ENCODE peak calls at places on chromosomes 2 and 18, in four cellular contexts. A, B, M and T are unnamed samples.

GRCh38 chr2:233385489-233386044 is 31.3 kb downstream of the DGKD start:
- DNase-seq in A (no peak), B (no peak), M (no peak), T (no peak)

GRCh38 chr2:181685150-181685688 is 4.9 kb upstream of the NEUROD1 start:
- DNase-seq in A (peak), B (no peak), M (no peak), T (no peak)

GRCh38 chr18:49764032-49764431 is 49.3 kb downstream of the ACAA2 start:
- DNase-seq in A (no peak), B (peak), M (no peak), T (no peak)

GRCh38 chr2:8036366-8036765 is 645.5 kb upstream of the ID2 start:
- DNase-seq in A (no peak), B (no peak), M (no peak), T (no peak)

GRCh38 chr18:21194871-21195771 is 46.9 kb upstream of the GREB1L start:
- DNase-seq in A (no peak), B (no peak), M (no peak), T (peak)

GRCh38 chr18:64234336-64234735 is 85.4 kb upstream of the LINC00305 start:
- DNase-seq in A (no peak), B (no peak), M (no peak), T (no peak)

GRCh38 chr2:100964222-100964621 is 37.9 kb upstream of the RPL31 start:
- DNase-seq in A (no peak), B (no peak), M (no peak), T (no peak)

GRCh38 chr2:29583548-29584121 is 337.8 kb downstream of the ALK start:
- DNase-seq in A (no peak), B (no peak), M (no peak), T (no peak)

GRCh38 chr2:7849027-7849426 is 832.8 kb upstream of the ID2 start:
- DNase-seq in A (no peak), B (no peak), M (no peak), T (no peak)

GRCh38 chr2:205803507-205803906 is 121.2 kb downstream of the NRP2 start:
- DNase-seq in A (no peak), B (no peak), M (no peak), T (no peak)

GRCh38 chr2:148720501-148720998 is 76.0 kb downstream of the EPC2 start:
- DNase-seq in A (no peak), B (no peak), M (no peak), T (no peak)

GRCh38 chr2:226699321-226699720 is 100.3 kb downstream of the IRS1 start:
- DNase-seq in A (no peak), B (peak), M (peak), T (no peak)

GRCh38 chr2:174605687-174606086 is 8.1 kb upstream of the WIPF1 start:
- DNase-seq in A (no peak), B (no peak), M (no peak), T (no peak)

GRCh38 chr2:227697013-227697412 is 20.8 kb downstream of the SLC19A3 start:
- DNase-seq in A (no peak), B (no peak), M (no peak), T (no peak)

GRCh38 chr2:45119038-45119437 is 109.8 kb upstream of the SIX2 start:
- DNase-seq in A (no peak), B (peak), M (no peak), T (no peak)

GRCh38 chr2:45649855-45650806 is 1.3 kb upstream of the PRKCE start:
- DNase-seq in A (peak), B (peak), M (peak), T (no peak)

GRCh38 chr18:13635046-13635445 is 91.3 kb downstream of the FAM210A start:
- DNase-seq in A (no peak), B (no peak), M (no peak), T (no peak)

GRCh38 chr18:55738483-55739114 is 150.6 kb upstream of the TCF4 start:
- DNase-seq in A (no peak), B (no peak), M (no peak), T (no peak)

GRCh38 chr18:29164020-29164706 is 987.2 kb upstream of the CDH2 start:
- DNase-seq in A (no peak), B (peak), M (no peak), T (peak)

GRCh38 chr2:143420313-143420712 is 291.1 kb downstream of the ARHGAP15 start:
- DNase-seq in A (no peak), B (no peak), M (no peak), T (no peak)

GRCh38 chr2:105329197-105329554 is 359 bp downstream of the TGFBRAP1 start:
- DNase-seq in A (no peak), B (no peak), M (no peak), T (no peak)

GRCh38 chr2:53987336-53987921 is 16.6 kb upstream of the PSME4 start:
- DNase-seq in A (no peak), B (peak), M (peak), T (no peak)

GRCh38 chr2:202032841-202033316 is 776 bp upstream of the FZD7 start:
- DNase-seq in A (peak), B (peak), M (peak), T (no peak)

GRCh38 chr18:27062802-27063201 is 122.3 kb downstream of the CHST9 start:
- DNase-seq in A (no peak), B (no peak), M (no peak), T (no peak)

GRCh38 chr18:400466-400865 is 100.0 kb downstream of the COLEC12 start:
- DNase-seq in A (no peak), B (no peak), M (no peak), T (peak)

GRCh38 chr2:5946210-5947118 is 254.3 kb downstream of the SOX11 start:
- DNase-seq in A (no peak), B (no peak), M (no peak), T (no peak)

GRCh38 chr2:21194828-21195227 is 71.1 kb downstream of the TDRD15 start:
- DNase-seq in A (no peak), B (no peak), M (no peak), T (no peak)

GRCh38 chr2:68281988-68282387 is 29.7 kb upstream of the PPP3R1 start:
- DNase-seq in A (no peak), B (no peak), M (no peak), T (no peak)

GRCh38 chr2:120440521-120441350 is 94.8 kb downstream of the INHBB start:
- DNase-seq in A (no peak), B (no peak), M (no peak), T (no peak)

GRCh38 chr2:120442923-120443571 is 97.1 kb downstream of the INHBB start:
- DNase-seq in A (peak), B (no peak), M (peak), T (no peak)

GRCh38 chr2:120442541-120442922 is 96.6 kb downstream of the INHBB start:
- DNase-seq in A (no peak), B (no peak), M (no peak), T (no peak)

GRCh38 chr2:120441351-120441700 is 95.4 kb downstream of the INHBB start:
- DNase-seq in A (no peak), B (no peak), M (no peak), T (no peak)

DNA sequence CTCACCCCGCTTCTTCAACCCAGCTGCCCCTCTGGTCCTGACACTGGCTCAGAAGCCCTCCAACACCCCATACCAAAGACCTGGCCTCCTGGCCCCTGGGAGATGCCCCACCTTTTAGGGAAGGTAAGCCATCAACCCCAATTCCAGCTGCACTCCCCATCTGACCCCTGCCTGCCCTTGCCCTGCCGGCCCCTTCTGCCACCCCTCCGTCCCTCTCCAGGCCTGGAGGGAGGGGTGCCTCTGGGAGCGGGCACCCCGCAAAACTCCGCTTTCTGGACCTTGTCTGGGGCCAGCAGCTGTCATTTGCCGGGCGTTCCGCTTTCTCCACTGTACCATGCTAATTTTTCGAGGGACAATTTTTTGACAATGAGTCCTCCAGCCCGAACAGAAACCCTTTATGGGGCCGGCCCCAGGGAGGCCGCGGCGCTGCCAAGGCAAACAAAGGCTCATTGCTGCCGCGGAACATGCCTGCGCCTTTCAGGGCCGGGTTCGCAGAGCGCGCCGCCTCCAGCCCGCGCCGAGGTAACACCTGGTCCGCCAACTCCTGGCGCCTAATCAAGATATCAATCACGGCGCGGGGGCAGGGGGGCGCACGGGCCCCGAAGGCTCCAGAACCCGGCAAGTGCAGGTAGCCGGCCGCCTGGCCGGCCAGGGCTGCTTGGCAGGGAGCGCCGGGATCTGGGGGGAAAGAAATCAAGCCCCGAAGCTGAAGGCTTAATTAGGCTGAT is 96.0 kb downstream of the INHBB start:
- DNase-seq in A (peak), B (no peak), M (peak), T (no peak)
- TF ChIP-seq CTCF in A (no peak), B (no peak), M (no peak), T (no peak)

GRCh38 chr2:240386321-240386720 is 49.1 kb upstream of the GPC1 start:
- DNase-seq in A (no peak), B (no peak), M (no peak), T (no peak)

GRCh38 chr2:240388471-240389301 is 46.8 kb upstream of the GPC1 start:
- DNase-seq in A (no peak), B (no peak), M (no peak), T (no peak)

GRCh38 chr2:240389302-240389805 is 46.1 kb upstream of the GPC1 start:
- DNase-seq in A (no peak), B (no peak), M (no peak), T (no peak)

GRCh38 chr2:240387325-240387668 is 48.2 kb upstream of the GPC1 start:
- DNase-seq in A (no peak), B (no peak), M (no peak), T (no peak)

DNA sequence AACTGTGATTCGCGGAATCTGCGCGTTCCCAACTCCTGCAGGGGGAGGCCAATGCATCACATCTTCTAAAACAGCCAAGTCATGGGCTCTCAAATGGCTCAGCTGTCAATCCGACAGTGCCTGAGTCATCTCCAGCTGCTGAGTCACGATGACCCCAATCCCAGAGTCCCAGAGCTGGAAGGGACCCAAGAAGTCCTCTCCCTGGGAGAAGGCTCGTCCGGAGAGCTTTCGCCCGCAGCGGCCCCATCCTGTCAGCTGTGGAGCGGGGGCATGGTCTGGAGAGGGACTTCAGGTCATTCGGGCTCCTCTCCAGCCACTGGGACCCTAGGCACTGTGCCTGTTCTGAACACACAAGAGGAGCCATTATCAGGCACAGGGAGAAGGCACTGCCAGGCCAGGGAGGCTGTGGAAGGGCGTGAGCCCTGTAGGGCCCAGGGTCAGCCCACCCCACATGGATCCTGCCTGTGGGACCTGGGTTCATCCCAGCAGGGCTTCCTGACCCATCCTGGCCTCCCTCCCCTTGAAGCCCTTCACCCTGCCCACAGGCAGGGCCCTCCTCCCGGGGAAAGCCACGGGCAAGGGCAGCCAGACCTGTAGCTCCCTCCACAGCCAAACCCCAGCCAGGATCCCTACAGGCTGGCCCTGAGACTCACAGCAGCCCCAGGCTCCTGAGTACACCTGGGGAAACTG is 47.6 kb upstream of the GPC1 start:
- DNase-seq in A (no peak), B (peak), M (no peak), T (peak)
- TF ChIP-seq CTCF in A (no peak), B (peak), M (no peak), T (no peak)

GRCh38 chr2:219029829-219030165 is 11.5 kb downstream of the CFAP65 start:
- DNase-seq in A (peak), B (peak), M (peak), T (peak)
- TF ChIP-seq CTCF in A (peak), B (peak), M (peak), T (peak)

DNA sequence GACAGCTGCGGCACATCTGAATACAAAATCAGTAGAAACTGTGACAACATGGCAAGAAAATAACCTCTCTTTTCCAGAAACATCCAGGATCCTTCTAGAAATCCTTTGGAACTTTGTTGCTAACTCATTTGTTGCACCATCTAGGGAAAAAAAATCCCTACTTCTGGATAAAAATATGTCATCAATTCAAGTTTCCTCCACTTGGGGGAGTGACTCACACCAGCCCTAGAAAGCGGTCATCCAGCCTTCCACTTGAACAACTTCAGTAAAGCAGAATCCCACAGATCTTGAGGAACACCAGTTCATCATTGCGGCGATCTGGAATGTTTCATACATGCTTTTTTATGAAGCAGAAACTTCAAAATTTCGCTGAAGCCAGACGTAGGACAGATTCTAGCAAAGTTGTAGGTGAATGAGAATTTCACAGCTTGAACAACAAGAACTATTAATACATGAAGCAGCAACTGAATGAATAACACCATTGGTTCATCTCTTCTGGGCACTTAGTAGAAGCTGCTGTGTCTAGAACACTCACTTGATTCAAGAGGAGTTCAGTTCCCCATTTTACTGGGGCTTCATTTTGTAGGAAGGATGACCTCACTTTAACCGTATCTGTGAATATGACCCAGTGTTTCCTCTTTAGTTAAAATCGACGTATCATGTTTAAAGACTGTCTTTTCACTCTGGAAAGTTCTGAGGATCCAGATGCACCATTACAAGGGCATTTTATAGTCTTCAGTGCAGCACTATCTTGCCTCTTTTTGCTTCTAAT is 48.0 kb downstream of the LRRTM1 start:
- DNase-seq in A (peak), B (no peak), M (no peak), T (no peak)
- TF ChIP-seq CTCF in A (no peak), B (peak), M (no peak), T (peak)